ENCODE peak calls at places on chromosomes 16 and 17, in eight cellular contexts. F, O, L, U, S, I, M and K are unnamed samples.

GRCh38 chr17:61202564-61202963 is 197.1 kb upstream of the TBX2 start:
- DNase-seq in O (no peak), I (no peak), F (no peak), M (peak; percentile 81), S (no peak), U (no peak), L (no peak), K (no peak)

GRCh38 chr16:83137894-83138293 is 511.1 kb downstream of the CDH13 start:
- DNase-seq in F (no peak), U (no peak), M (no peak), L (no peak), I (no peak), S (no peak), O (no peak), K (no peak)

GRCh38 chr16:70380919-70381603 is 34.4 kb downstream of the DDX19A start:
- DNase-seq in S (peak; percentile 95), I (peak; percentile 88), U (peak; percentile 93), F (peak; percentile 92), L (peak; percentile 90), M (peak; percentile 96), O (peak; percentile 94), K (peak; percentile 98)

GRCh38 chr17:44916781-44917241 is 1.5 kb upstream of the GFAP start:
- DNase-seq in O (peak; percentile 72), F (no peak), U (no peak), I (peak; percentile 27), S (no peak), M (peak; percentile 25), L (no peak), K (peak; percentile 66)

GRCh38 chr16:15457958-15458357 is 23.6 kb downstream of the BMERB1 start:
- DNase-seq in L (no peak), S (no peak), F (no peak), I (no peak), U (no peak), O (no peak), M (no peak), K (no peak)

GRCh38 chr17:79971651-79972050 is 64.0 kb downstream of the TBC1D16 start:
- DNase-seq in S (no peak), L (no peak), U (no peak), O (no peak), M (no peak), I (no peak), F (no peak), K (no peak)

GRCh38 chr17:78737332-78737731 is 44.7 kb downstream of the CYTH1 start:
- DNase-seq in F (no peak), U (no peak), O (no peak), M (peak; percentile 83), S (no peak), I (peak; percentile 42), L (peak; percentile 58), K (no peak)

GRCh38 chr17:13544292-13544691 is 57.4 kb downstream of the HS3ST3A1 start:
- DNase-seq in F (no peak), I (peak; percentile 83), L (peak; percentile 95), U (no peak), O (no peak), M (peak; percentile 98), S (no peak), K (peak; percentile 64)

GRCh38 chr17:16935241-16935663 is 36.7 kb downstream of the TNFRSF13B start:
- DNase-seq in S (peak; percentile 32), U (no peak), L (no peak), O (no peak), F (no peak), M (no peak), I (no peak), K (no peak)

GRCh38 chr16:68013440-68013839 is 2.3 kb downstream of the DPEP2NB start:
- DNase-seq in F (no peak), O (no peak), I (no peak), U (no peak), M (no peak), S (no peak), L (no peak), K (no peak)

GRCh38 chr16:81155769-81156168 is 59.6 kb upstream of the GCSH start:
- DNase-seq in L (no peak), S (no peak), I (no peak), M (no peak), O (no peak), U (no peak), F (no peak), K (no peak)